ENCODE peak calls at places on chromosomes 7 and 10, in ten cellular contexts. One of them, this sample, is unnamed.

GRCh38 chr10:26367771-26368170 is 70.4 kb upstream of the APBB1IP start:
- DNase-seq in lower lobe of right lung: peak; percentile 54
- DNase-seq in cardiac muscle cell: peak; percentile 81
- DNase-seq in activated effector memory CD4-positive, alpha-beta T cell treated with anti-CD3 and anti-CD28 coated beads, Interleukin-2, amount 50 U/mL, for 16 hours: no peak
- DNase-seq in smooth muscle cell of the brain vasculature: no peak
- DNase-seq in stromal cell of bone marrow: no peak
- DNase-seq in NCI-H460: peak; percentile 24
- DNase-seq in stimulated activated CD8-positive, alpha-beta memory T cell treated with anti-CD3 and anti-CD28 coated beads, Interleukin-12 subunit alpha, Interleukin-12 subunit beta, amount 100 ng/mL, for 1 hour: peak; percentile 3
- DNase-seq in hypothalamus: no peak
- DNase-seq in OCI-M1: peak; percentile 49
- DNase-seq in this sample: no peak

GRCh38 chr7:117111532-117111931 is 158.2 kb downstream of the ST7 start:
- DNase-seq in activated effector memory CD4-positive, alpha-beta T cell treated with anti-CD3 and anti-CD28 coated beads, Interleukin-2, amount 50 U/mL, for 16 hours: no peak
- DNase-seq in cardiac muscle cell: no peak
- DNase-seq in OCI-M1: no peak
- DNase-seq in smooth muscle cell of the brain vasculature: no peak
- DNase-seq in lower lobe of right lung: no peak
- DNase-seq in stromal cell of bone marrow: no peak
- DNase-seq in NCI-H460: no peak
- DNase-seq in stimulated activated CD8-positive, alpha-beta memory T cell treated with anti-CD3 and anti-CD28 coated beads, Interleukin-12 subunit alpha, Interleukin-12 subunit beta, amount 100 ng/mL, for 1 hour: no peak
- DNase-seq in hypothalamus: no peak
- DNase-seq in this sample: no peak

GRCh38 chr10:118504044-118504944 is 91.2 kb downstream of the PRLHR start:
- DNase-seq in hypothalamus: no peak
- DNase-seq in lower lobe of right lung: no peak
- DNase-seq in stromal cell of bone marrow: peak; percentile 41
- DNase-seq in OCI-M1: peak; percentile 61
- DNase-seq in stimulated activated CD8-positive, alpha-beta memory T cell treated with anti-CD3 and anti-CD28 coated beads, Interleukin-12 subunit alpha, Interleukin-12 subunit beta, amount 100 ng/mL, for 1 hour: no peak
- DNase-seq in cardiac muscle cell: no peak
- DNase-seq in smooth muscle cell of the brain vasculature: no peak
- DNase-seq in activated effector memory CD4-positive, alpha-beta T cell treated with anti-CD3 and anti-CD28 coated beads, Interleukin-2, amount 50 U/mL, for 16 hours: no peak
- DNase-seq in NCI-H460: peak; percentile 41
- DNase-seq in this sample: no peak

GRCh38 chr7:39510738-39511372 is 55.3 kb upstream of the YAE1 start:
- DNase-seq in activated effector memory CD4-positive, alpha-beta T cell treated with anti-CD3 and anti-CD28 coated beads, Interleukin-2, amount 50 U/mL, for 16 hours: no peak
- DNase-seq in stromal cell of bone marrow: no peak
- DNase-seq in hypothalamus: no peak
- DNase-seq in smooth muscle cell of the brain vasculature: no peak
- DNase-seq in OCI-M1: no peak
- DNase-seq in lower lobe of right lung: no peak
- DNase-seq in NCI-H460: no peak
- DNase-seq in cardiac muscle cell: no peak
- DNase-seq in stimulated activated CD8-positive, alpha-beta memory T cell treated with anti-CD3 and anti-CD28 coated beads, Interleukin-12 subunit alpha, Interleukin-12 subunit beta, amount 100 ng/mL, for 1 hour: no peak
- DNase-seq in this sample: no peak

GRCh38 chr10:69057261-69057950 is 30.5 kb upstream of the SRGN start:
- DNase-seq in hypothalamus: peak; percentile 21
- DNase-seq in NCI-H460: no peak
- DNase-seq in activated effector memory CD4-positive, alpha-beta T cell treated with anti-CD3 and anti-CD28 coated beads, Interleukin-2, amount 50 U/mL, for 16 hours: no peak
- DNase-seq in stromal cell of bone marrow: no peak
- DNase-seq in smooth muscle cell of the brain vasculature: no peak
- DNase-seq in OCI-M1: peak; percentile 21
- DNase-seq in lower lobe of right lung: peak; percentile 81
- DNase-seq in stimulated activated CD8-positive, alpha-beta memory T cell treated with anti-CD3 and anti-CD28 coated beads, Interleukin-12 subunit alpha, Interleukin-12 subunit beta, amount 100 ng/mL, for 1 hour: no peak
- DNase-seq in cardiac muscle cell: no peak
- DNase-seq in this sample: no peak

GRCh38 chr10:88440541-88440940 is 142.6 kb downstream of the RNLS start:
- DNase-seq in hypothalamus: no peak
- DNase-seq in NCI-H460: no peak
- DNase-seq in smooth muscle cell of the brain vasculature: no peak
- DNase-seq in stimulated activated CD8-positive, alpha-beta memory T cell treated with anti-CD3 and anti-CD28 coated beads, Interleukin-12 subunit alpha, Interleukin-12 subunit beta, amount 100 ng/mL, for 1 hour: no peak
- DNase-seq in lower lobe of right lung: no peak
- DNase-seq in stromal cell of bone marrow: no peak
- DNase-seq in activated effector memory CD4-positive, alpha-beta T cell treated with anti-CD3 and anti-CD28 coated beads, Interleukin-2, amount 50 U/mL, for 16 hours: no peak
- DNase-seq in cardiac muscle cell: no peak
- DNase-seq in OCI-M1: no peak
- DNase-seq in this sample: no peak

GRCh38 chr7:33539198-33539597 is 366.1 kb upstream of the BMPER start:
- DNase-seq in smooth muscle cell of the brain vasculature: no peak
- DNase-seq in OCI-M1: no peak
- DNase-seq in hypothalamus: no peak
- DNase-seq in NCI-H460: no peak
- DNase-seq in cardiac muscle cell: no peak
- DNase-seq in lower lobe of right lung: no peak
- DNase-seq in stimulated activated CD8-positive, alpha-beta memory T cell treated with anti-CD3 and anti-CD28 coated beads, Interleukin-12 subunit alpha, Interleukin-12 subunit beta, amount 100 ng/mL, for 1 hour: no peak
- DNase-seq in stromal cell of bone marrow: no peak
- DNase-seq in activated effector memory CD4-positive, alpha-beta T cell treated with anti-CD3 and anti-CD28 coated beads, Interleukin-2, amount 50 U/mL, for 16 hours: no peak
- DNase-seq in this sample: no peak

GRCh38 chr10:81847675-81848074 is 27.3 kb upstream of the NRG3 start:
- DNase-seq in lower lobe of right lung: no peak
- DNase-seq in NCI-H460: no peak
- DNase-seq in stimulated activated CD8-positive, alpha-beta memory T cell treated with anti-CD3 and anti-CD28 coated beads, Interleukin-12 subunit alpha, Interleukin-12 subunit beta, amount 100 ng/mL, for 1 hour: no peak
- DNase-seq in activated effector memory CD4-positive, alpha-beta T cell treated with anti-CD3 and anti-CD28 coated beads, Interleukin-2, amount 50 U/mL, for 16 hours: no peak
- DNase-seq in cardiac muscle cell: no peak
- DNase-seq in stromal cell of bone marrow: no peak
- DNase-seq in smooth muscle cell of the brain vasculature: no peak
- DNase-seq in hypothalamus: no peak
- DNase-seq in OCI-M1: no peak
- DNase-seq in this sample: no peak

GRCh38 chr7:135075716-135076115 is 72.2 kb upstream of the TMEM140 start:
- DNase-seq in lower lobe of right lung: no peak
- DNase-seq in hypothalamus: no peak
- DNase-seq in NCI-H460: no peak
- DNase-seq in cardiac muscle cell: no peak
- DNase-seq in stimulated activated CD8-positive, alpha-beta memory T cell treated with anti-CD3 and anti-CD28 coated beads, Interleukin-12 subunit alpha, Interleukin-12 subunit beta, amount 100 ng/mL, for 1 hour: no peak
- DNase-seq in smooth muscle cell of the brain vasculature: no peak
- DNase-seq in OCI-M1: no peak
- DNase-seq in stromal cell of bone marrow: no peak
- DNase-seq in activated effector memory CD4-positive, alpha-beta T cell treated with anti-CD3 and anti-CD28 coated beads, Interleukin-2, amount 50 U/mL, for 16 hours: no peak
- DNase-seq in this sample: no peak

GRCh38 chr10:109866168-109866994 is 56.9 kb downstream of the XPNPEP1 start:
- DNase-seq in cardiac muscle cell: peak; percentile 23
- DNase-seq in OCI-M1: peak; percentile 51
- DNase-seq in activated effector memory CD4-positive, alpha-beta T cell treated with anti-CD3 and anti-CD28 coated beads, Interleukin-2, amount 50 U/mL, for 16 hours: no peak
- DNase-seq in stimulated activated CD8-positive, alpha-beta memory T cell treated with anti-CD3 and anti-CD28 coated beads, Interleukin-12 subunit alpha, Interleukin-12 subunit beta, amount 100 ng/mL, for 1 hour: no peak
- DNase-seq in stromal cell of bone marrow: no peak
- DNase-seq in NCI-H460: no peak
- DNase-seq in lower lobe of right lung: no peak
- DNase-seq in smooth muscle cell of the brain vasculature: no peak
- DNase-seq in hypothalamus: peak; percentile 15
- DNase-seq in this sample: no peak

GRCh38 chr10:26909753-26910152 is 49.0 kb upstream of the ABI1 start:
- DNase-seq in NCI-H460: no peak
- DNase-seq in stromal cell of bone marrow: peak; percentile 13
- DNase-seq in cardiac muscle cell: no peak
- DNase-seq in lower lobe of right lung: no peak
- DNase-seq in smooth muscle cell of the brain vasculature: no peak
- DNase-seq in activated effector memory CD4-positive, alpha-beta T cell treated with anti-CD3 and anti-CD28 coated beads, Interleukin-2, amount 50 U/mL, for 16 hours: no peak
- DNase-seq in OCI-M1: no peak
- DNase-seq in stimulated activated CD8-positive, alpha-beta memory T cell treated with anti-CD3 and anti-CD28 coated beads, Interleukin-12 subunit alpha, Interleukin-12 subunit beta, amount 100 ng/mL, for 1 hour: no peak
- DNase-seq in hypothalamus: no peak
- DNase-seq in this sample: no peak

GRCh38 chr10:6621536-6621935 is 41.5 kb upstream of the PRKCQ start:
- DNase-seq in smooth muscle cell of the brain vasculature: no peak
- DNase-seq in hypothalamus: no peak
- DNase-seq in activated effector memory CD4-positive, alpha-beta T cell treated with anti-CD3 and anti-CD28 coated beads, Interleukin-2, amount 50 U/mL, for 16 hours: no peak
- DNase-seq in stimulated activated CD8-positive, alpha-beta memory T cell treated with anti-CD3 and anti-CD28 coated beads, Interleukin-12 subunit alpha, Interleukin-12 subunit beta, amount 100 ng/mL, for 1 hour: no peak
- DNase-seq in lower lobe of right lung: no peak
- DNase-seq in cardiac muscle cell: no peak
- DNase-seq in stromal cell of bone marrow: peak; percentile 0
- DNase-seq in NCI-H460: no peak
- DNase-seq in OCI-M1: peak; percentile 16
- DNase-seq in this sample: no peak

GRCh38 chr7:155261031-155261985 is 36.4 kb upstream of the INSIG1 start:
- DNase-seq in OCI-M1: no peak
- DNase-seq in NCI-H460: no peak
- DNase-seq in hypothalamus: no peak
- DNase-seq in smooth muscle cell of the brain vasculature: no peak
- DNase-seq in cardiac muscle cell: no peak
- DNase-seq in stromal cell of bone marrow: no peak
- DNase-seq in stimulated activated CD8-positive, alpha-beta memory T cell treated with anti-CD3 and anti-CD28 coated beads, Interleukin-12 subunit alpha, Interleukin-12 subunit beta, amount 100 ng/mL, for 1 hour: no peak
- DNase-seq in lower lobe of right lung: no peak
- DNase-seq in activated effector memory CD4-positive, alpha-beta T cell treated with anti-CD3 and anti-CD28 coated beads, Interleukin-2, amount 50 U/mL, for 16 hours: no peak
- DNase-seq in this sample: no peak

GRCh38 chr10:63391812-63392211 is 74.0 kb downstream of the JMJD1C start:
- DNase-seq in cardiac muscle cell: no peak
- DNase-seq in lower lobe of right lung: no peak
- DNase-seq in OCI-M1: no peak
- DNase-seq in smooth muscle cell of the brain vasculature: no peak
- DNase-seq in stromal cell of bone marrow: no peak
- DNase-seq in activated effector memory CD4-positive, alpha-beta T cell treated with anti-CD3 and anti-CD28 coated beads, Interleukin-2, amount 50 U/mL, for 16 hours: no peak
- DNase-seq in stimulated activated CD8-positive, alpha-beta memory T cell treated with anti-CD3 and anti-CD28 coated beads, Interleukin-12 subunit alpha, Interleukin-12 subunit beta, amount 100 ng/mL, for 1 hour: no peak
- DNase-seq in NCI-H460: no peak
- DNase-seq in hypothalamus: no peak
- DNase-seq in this sample: no peak

GRCh38 chr10:23064288-23065114 is 30.9 kb upstream of the MSRB2 start:
- DNase-seq in stromal cell of bone marrow: no peak
- DNase-seq in stimulated activated CD8-positive, alpha-beta memory T cell treated with anti-CD3 and anti-CD28 coated beads, Interleukin-12 subunit alpha, Interleukin-12 subunit beta, amount 100 ng/mL, for 1 hour: no peak
- DNase-seq in hypothalamus: no peak
- DNase-seq in smooth muscle cell of the brain vasculature: no peak
- DNase-seq in NCI-H460: no peak
- DNase-seq in cardiac muscle cell: no peak
- DNase-seq in OCI-M1: no peak
- DNase-seq in activated effector memory CD4-positive, alpha-beta T cell treated with anti-CD3 and anti-CD28 coated beads, Interleukin-2, amount 50 U/mL, for 16 hours: no peak
- DNase-seq in lower lobe of right lung: no peak
- DNase-seq in this sample: no peak

GRCh38 chr10:6322805-6323204 is 120.1 kb downstream of the PFKFB3 start:
- DNase-seq in stromal cell of bone marrow: no peak
- DNase-seq in hypothalamus: no peak
- DNase-seq in NCI-H460: no peak
- DNase-seq in smooth muscle cell of the brain vasculature: no peak
- DNase-seq in lower lobe of right lung: no peak
- DNase-seq in stimulated activated CD8-positive, alpha-beta memory T cell treated with anti-CD3 and anti-CD28 coated beads, Interleukin-12 subunit alpha, Interleukin-12 subunit beta, amount 100 ng/mL, for 1 hour: no peak
- DNase-seq in activated effector memory CD4-positive, alpha-beta T cell treated with anti-CD3 and anti-CD28 coated beads, Interleukin-2, amount 50 U/mL, for 16 hours: no peak
- DNase-seq in cardiac muscle cell: no peak
- DNase-seq in OCI-M1: no peak
- DNase-seq in this sample: no peak

GRCh38 chr7:139568813-139569490 is 45.5 kb downstream of the CLEC2L start:
- DNase-seq in activated effector memory CD4-positive, alpha-beta T cell treated with anti-CD3 and anti-CD28 coated beads, Interleukin-2, amount 50 U/mL, for 16 hours: no peak
- DNase-seq in stimulated activated CD8-positive, alpha-beta memory T cell treated with anti-CD3 and anti-CD28 coated beads, Interleukin-12 subunit alpha, Interleukin-12 subunit beta, amount 100 ng/mL, for 1 hour: no peak
- DNase-seq in cardiac muscle cell: no peak
- DNase-seq in lower lobe of right lung: no peak
- DNase-seq in smooth muscle cell of the brain vasculature: no peak
- DNase-seq in OCI-M1: no peak
- DNase-seq in stromal cell of bone marrow: no peak
- DNase-seq in hypothalamus: no peak
- DNase-seq in NCI-H460: no peak
- DNase-seq in this sample: no peak

GRCh38 chr7:22325671-22326070 is 31.3 kb downstream of the RAPGEF5 start:
- DNase-seq in cardiac muscle cell: no peak
- DNase-seq in activated effector memory CD4-positive, alpha-beta T cell treated with anti-CD3 and anti-CD28 coated beads, Interleukin-2, amount 50 U/mL, for 16 hours: no peak
- DNase-seq in hypothalamus: no peak
- DNase-seq in lower lobe of right lung: no peak
- DNase-seq in smooth muscle cell of the brain vasculature: no peak
- DNase-seq in NCI-H460: no peak
- DNase-seq in stromal cell of bone marrow: no peak
- DNase-seq in stimulated activated CD8-positive, alpha-beta memory T cell treated with anti-CD3 and anti-CD28 coated beads, Interleukin-12 subunit alpha, Interleukin-12 subunit beta, amount 100 ng/mL, for 1 hour: no peak
- DNase-seq in OCI-M1: no peak
- DNase-seq in this sample: no peak

GRCh38 chr7:90229728-90230127 is 15.2 kb upstream of the CFAP69 start:
- DNase-seq in hypothalamus: no peak
- DNase-seq in NCI-H460: no peak
- DNase-seq in cardiac muscle cell: no peak
- DNase-seq in stromal cell of bone marrow: no peak
- DNase-seq in activated effector memory CD4-positive, alpha-beta T cell treated with anti-CD3 and anti-CD28 coated beads, Interleukin-2, amount 50 U/mL, for 16 hours: no peak
- DNase-seq in OCI-M1: no peak
- DNase-seq in stimulated activated CD8-positive, alpha-beta memory T cell treated with anti-CD3 and anti-CD28 coated beads, Interleukin-12 subunit alpha, Interleukin-12 subunit beta, amount 100 ng/mL, for 1 hour: no peak
- DNase-seq in lower lobe of right lung: no peak
- DNase-seq in smooth muscle cell of the brain vasculature: no peak
- DNase-seq in this sample: no peak

GRCh38 chr7:28389504-28390385 is 22.6 kb upstream of the CREB5 start:
- DNase-seq in activated effector memory CD4-positive, alpha-beta T cell treated with anti-CD3 and anti-CD28 coated beads, Interleukin-2, amount 50 U/mL, for 16 hours: no peak
- DNase-seq in hypothalamus: peak; percentile 5
- DNase-seq in OCI-M1: peak; percentile 70
- DNase-seq in stromal cell of bone marrow: no peak
- DNase-seq in NCI-H460: peak; percentile 59
- DNase-seq in stimulated activated CD8-positive, alpha-beta memory T cell treated with anti-CD3 and anti-CD28 coated beads, Interleukin-12 subunit alpha, Interleukin-12 subunit beta, amount 100 ng/mL, for 1 hour: no peak
- DNase-seq in smooth muscle cell of the brain vasculature: no peak
- DNase-seq in lower lobe of right lung: no peak
- DNase-seq in cardiac muscle cell: peak; percentile 76
- DNase-seq in this sample: no peak

GRCh38 chr10:126090911-126091728 is 194.8 kb downstream of the FANK1 start:
- DNase-seq in lower lobe of right lung: no peak
- DNase-seq in cardiac muscle cell: no peak
- DNase-seq in stromal cell of bone marrow: peak; percentile 98
- DNase-seq in stimulated activated CD8-positive, alpha-beta memory T cell treated with anti-CD3 and anti-CD28 coated beads, Interleukin-12 subunit alpha, Interleukin-12 subunit beta, amount 100 ng/mL, for 1 hour: no peak
- DNase-seq in OCI-M1: no peak
- DNase-seq in NCI-H460: no peak
- DNase-seq in activated effector memory CD4-positive, alpha-beta T cell treated with anti-CD3 and anti-CD28 coated beads, Interleukin-2, amount 50 U/mL, for 16 hours: no peak
- DNase-seq in hypothalamus: no peak
- DNase-seq in smooth muscle cell of the brain vasculature: peak; percentile 53
- DNase-seq in this sample: no peak

GRCh38 chr7:116305485-116306408 is 95.4 kb downstream of the TES start:
- DNase-seq in lower lobe of right lung: no peak
- DNase-seq in hypothalamus: no peak
- DNase-seq in OCI-M1: no peak
- DNase-seq in cardiac muscle cell: no peak
- DNase-seq in NCI-H460: no peak
- DNase-seq in activated effector memory CD4-positive, alpha-beta T cell treated with anti-CD3 and anti-CD28 coated beads, Interleukin-2, amount 50 U/mL, for 16 hours: no peak
- DNase-seq in smooth muscle cell of the brain vasculature: no peak
- DNase-seq in stimulated activated CD8-positive, alpha-beta memory T cell treated with anti-CD3 and anti-CD28 coated beads, Interleukin-12 subunit alpha, Interleukin-12 subunit beta, amount 100 ng/mL, for 1 hour: no peak
- DNase-seq in stromal cell of bone marrow: no peak
- DNase-seq in this sample: no peak

GRCh38 chr10:102965455-102965854 is 47.4 kb downstream of the CNNM2 start:
- DNase-seq in stimulated activated CD8-positive, alpha-beta memory T cell treated with anti-CD3 and anti-CD28 coated beads, Interleukin-12 subunit alpha, Interleukin-12 subunit beta, amount 100 ng/mL, for 1 hour: no peak
- DNase-seq in smooth muscle cell of the brain vasculature: no peak
- DNase-seq in OCI-M1: no peak
- DNase-seq in NCI-H460: no peak
- DNase-seq in activated effector memory CD4-positive, alpha-beta T cell treated with anti-CD3 and anti-CD28 coated beads, Interleukin-2, amount 50 U/mL, for 16 hours: no peak
- DNase-seq in hypothalamus: no peak
- DNase-seq in lower lobe of right lung: no peak
- DNase-seq in cardiac muscle cell: no peak
- DNase-seq in stromal cell of bone marrow: no peak
- DNase-seq in this sample: no peak

GRCh38 chr10:69890065-69890831 is 88.5 kb downstream of the COL13A1 start:
- DNase-seq in stimulated activated CD8-positive, alpha-beta memory T cell treated with anti-CD3 and anti-CD28 coated beads, Interleukin-12 subunit alpha, Interleukin-12 subunit beta, amount 100 ng/mL, for 1 hour: no peak
- DNase-seq in lower lobe of right lung: no peak
- DNase-seq in stromal cell of bone marrow: no peak
- DNase-seq in NCI-H460: no peak
- DNase-seq in OCI-M1: no peak
- DNase-seq in hypothalamus: no peak
- DNase-seq in activated effector memory CD4-positive, alpha-beta T cell treated with anti-CD3 and anti-CD28 coated beads, Interleukin-2, amount 50 U/mL, for 16 hours: no peak
- DNase-seq in smooth muscle cell of the brain vasculature: no peak
- DNase-seq in cardiac muscle cell: no peak
- DNase-seq in this sample: no peak

GRCh38 chr10:127117125-127117524 is 79.3 kb downstream of the INSYN2A start:
- DNase-seq in stimulated activated CD8-positive, alpha-beta memory T cell treated with anti-CD3 and anti-CD28 coated beads, Interleukin-12 subunit alpha, Interleukin-12 subunit beta, amount 100 ng/mL, for 1 hour: no peak
- DNase-seq in lower lobe of right lung: no peak
- DNase-seq in NCI-H460: peak; percentile 28
- DNase-seq in hypothalamus: peak; percentile 33
- DNase-seq in OCI-M1: peak; percentile 68
- DNase-seq in activated effector memory CD4-positive, alpha-beta T cell treated with anti-CD3 and anti-CD28 coated beads, Interleukin-2, amount 50 U/mL, for 16 hours: no peak
- DNase-seq in cardiac muscle cell: peak; percentile 82
- DNase-seq in smooth muscle cell of the brain vasculature: peak; percentile 26
- DNase-seq in stromal cell of bone marrow: peak; percentile 13
- DNase-seq in this sample: peak; percentile 74

GRCh38 chr7:155858521-155859061 is 46.3 kb upstream of the SHH start:
- DNase-seq in stromal cell of bone marrow: no peak
- DNase-seq in activated effector memory CD4-positive, alpha-beta T cell treated with anti-CD3 and anti-CD28 coated beads, Interleukin-2, amount 50 U/mL, for 16 hours: peak; percentile 25
- DNase-seq in OCI-M1: no peak
- DNase-seq in hypothalamus: no peak
- DNase-seq in cardiac muscle cell: no peak
- DNase-seq in NCI-H460: no peak
- DNase-seq in stimulated activated CD8-positive, alpha-beta memory T cell treated with anti-CD3 and anti-CD28 coated beads, Interleukin-12 subunit alpha, Interleukin-12 subunit beta, amount 100 ng/mL, for 1 hour: no peak
- DNase-seq in lower lobe of right lung: no peak
- DNase-seq in smooth muscle cell of the brain vasculature: no peak
- DNase-seq in this sample: peak; percentile 6

GRCh38 chr7:13416071-13416470 is 573.4 kb downstream of the ETV1 start:
- DNase-seq in hypothalamus: no peak
- DNase-seq in OCI-M1: no peak
- DNase-seq in smooth muscle cell of the brain vasculature: no peak
- DNase-seq in stromal cell of bone marrow: no peak
- DNase-seq in activated effector memory CD4-positive, alpha-beta T cell treated with anti-CD3 and anti-CD28 coated beads, Interleukin-2, amount 50 U/mL, for 16 hours: no peak
- DNase-seq in cardiac muscle cell: no peak
- DNase-seq in NCI-H460: no peak
- DNase-seq in lower lobe of right lung: no peak
- DNase-seq in stimulated activated CD8-positive, alpha-beta memory T cell treated with anti-CD3 and anti-CD28 coated beads, Interleukin-12 subunit alpha, Interleukin-12 subunit beta, amount 100 ng/mL, for 1 hour: no peak
- DNase-seq in this sample: no peak

GRCh38 chr10:80075781-80076180 is 2.7 kb upstream of the TMEM254 start:
- DNase-seq in NCI-H460: no peak
- DNase-seq in smooth muscle cell of the brain vasculature: no peak
- DNase-seq in lower lobe of right lung: no peak
- DNase-seq in OCI-M1: no peak
- DNase-seq in activated effector memory CD4-positive, alpha-beta T cell treated with anti-CD3 and anti-CD28 coated beads, Interleukin-2, amount 50 U/mL, for 16 hours: no peak
- DNase-seq in hypothalamus: no peak
- DNase-seq in cardiac muscle cell: no peak
- DNase-seq in stromal cell of bone marrow: no peak
- DNase-seq in stimulated activated CD8-positive, alpha-beta memory T cell treated with anti-CD3 and anti-CD28 coated beads, Interleukin-12 subunit alpha, Interleukin-12 subunit beta, amount 100 ng/mL, for 1 hour: no peak
- DNase-seq in this sample: no peak